ENCODE peak calls at places on chromosome 9, in ten cellular contexts. W is stimulated activated CD8-positive, alpha-beta memory T cell treated with anti-CD3 and anti-CD28 coated beads, Interleukin-12 subunit alpha, Interleukin-12 subunit beta, amount 100 ng/mL, for 1 hour; A is brain microvascular endothelial cell; T is NCI-H1105 treated with DMSO at 0.1 percent for 48 hours; L is AG10803; Z is LNCaP clone FGC; J is activated T-cell treated with anti-CD3 and anti-CD28 coated beads, Interleukin-2, amount 50 U/mL, for 48 hours; S is NCI-H69; C is NCI-H2029 treated with DMSO at 0.1 percent for 48 hours; B is endothelial cell. F is an unnamed sample.

GRCh38 chr9:107144475-107144874 is 138.6 kb upstream of the RAD23B start:
- DNase-seq in W (no peak), A (no peak), T (peak), L (no peak), Z (no peak), J (no peak), S (peak), C (no peak), B (no peak), F (no peak)

GRCh38 chr9:135226369-135227050 is 139.0 kb downstream of the OLFM1 start:
- DNase-seq in W (no peak), A (no peak), T (no peak), L (no peak), Z (no peak), J (no peak), S (no peak), C (no peak), B (no peak), F (no peak)

GRCh38 chr9:130635306-130635705 is 29.1 kb upstream of the PRDM12 start:
- DNase-seq in W (no peak), A (no peak), T (no peak), L (no peak), Z (no peak), J (no peak), S (no peak), C (no peak), B (no peak), F (no peak)

GRCh38 chr9:93071464-93071863 is 13.0 kb downstream of the SUSD3 start:
- DNase-seq in W (no peak), A (no peak), T (no peak), L (no peak), Z (peak), J (peak), S (peak), C (peak), B (no peak), F (no peak)

GRCh38 chr9:99105152-99106043 is 485 bp downstream of the TGFBR1 start:
- DNase-seq in W (no peak), A (peak), T (peak), L (peak), Z (no peak), J (peak), S (peak), C (no peak), B (peak), F (peak)

GRCh38 chr9:35566417-35566816 is 38.6 kb upstream of the TESK1 start:
- DNase-seq in W (no peak), A (peak), T (no peak), L (peak), Z (no peak), J (no peak), S (no peak), C (no peak), B (no peak), F (no peak)

GRCh38 chr9:71736236-71736635 is 32.1 kb downstream of the CEMIP2 start:
- DNase-seq in W (no peak), A (no peak), T (no peak), L (no peak), Z (no peak), J (no peak), S (no peak), C (no peak), B (no peak), F (no peak)

GRCh38 chr9:112097712-112098688 is 77.1 kb downstream of the SUSD1 start:
- DNase-seq in W (peak), A (peak), T (peak), L (peak), Z (peak), J (peak), S (peak), C (peak), B (peak), F (peak)

GRCh38 chr9:34993502-34994428 is 4.2 kb downstream of the DNAJB5 start:
- DNase-seq in W (no peak), A (no peak), T (no peak), L (peak), Z (no peak), J (peak), S (peak), C (peak), B (no peak), F (no peak)

GRCh38 chr9:102054811-102055210 is 316.4 kb upstream of the GRIN3A start:
- DNase-seq in W (no peak), A (no peak), T (no peak), L (no peak), Z (no peak), J (no peak), S (no peak), C (no peak), B (no peak), F (no peak)

GRCh38 chr9:89619739-89620138 is 14.9 kb downstream of the GADD45G start:
- DNase-seq in W (no peak), A (no peak), T (no peak), L (no peak), Z (no peak), J (no peak), S (peak), C (no peak), B (no peak), F (no peak)

GRCh38 chr9:108478871-108479332 is 376.9 kb downstream of the ACTL7B start:
- DNase-seq in W (no peak), A (peak), T (no peak), L (peak), Z (no peak), J (no peak), S (no peak), C (no peak), B (no peak), F (no peak)

F was measured in GM18507.